ENCODE peak calls at places on chromosome 7, in five cellular contexts. Q is PC-9, F is omental fat pad, E is fibroblast of lung, G is body of pancreas. C is an unnamed sample.
A peak's percentile ranks its signal among the peaks of the same experiment; 100 is the strongest.

GRCh38 chr7:100119701-100120517 is 475 bp downstream of the CNPY4 start:
- DNase-seq in Q (no peak), F (no peak), E (peak; percentile 51), G (peak; percentile 55), C (peak; percentile 67)

GRCh38 chr7:139741813-139742344 is 35.9 kb downstream of the HIPK2 start:
- DNase-seq in Q (no peak), F (no peak), E (no peak), G (no peak), C (no peak)

GRCh38 chr7:80773787-80774508 is 135.5 kb downstream of the CD36 start:
- DNase-seq in Q (no peak), F (no peak), E (no peak), G (no peak), C (no peak)

GRCh38 chr7:57403601-57404342 is 46.2 kb upstream of the ZNF716 start:
- DNase-seq in Q (no peak), F (no peak), E (no peak), G (peak; percentile 76), C (no peak)

GRCh38 chr7:129017264-129017663 is 37.6 kb downstream of the TNPO3 start:
- DNase-seq in Q (no peak), F (no peak), E (no peak), G (no peak), C (no peak)

GRCh38 chr7:151448261-151449252 is 8.6 kb upstream of the CRYGN start:
- DNase-seq in Q (peak; percentile 43), F (peak; percentile 62), E (peak; percentile 49), G (peak; percentile 76), C (peak; percentile 76)

GRCh38 chr7:132782777-132783633 is 206.7 kb upstream of the PLXNA4 start:
- DNase-seq in Q (no peak), F (no peak), E (peak; percentile 99), G (no peak), C (no peak)

GRCh38 chr7:78215199-78215598 is 416.6 kb downstream of the PHTF2 start:
- DNase-seq in Q (no peak), F (no peak), E (no peak), G (no peak), C (no peak)

GRCh38 chr7:68929712-68930395 is 668.4 kb upstream of the AUTS2 start:
- DNase-seq in Q (no peak), F (no peak), E (peak; percentile 79), G (no peak), C (no peak)

GRCh38 chr7:288671-289101 is 1.3 kb upstream of the FOXL3 start:
- DNase-seq in Q (no peak), F (no peak), E (no peak), G (no peak), C (no peak)

GRCh38 chr7:43114451-43114765 is 2.0 kb downstream of the HECW1 start:
- DNase-seq in Q (no peak), F (no peak), E (no peak), G (no peak), C (no peak)

GRCh38 chr7:49367072-49367471 is 406.4 kb upstream of the VWC2 start:
- DNase-seq in Q (peak; percentile 8), F (no peak), E (no peak), G (no peak), C (no peak)

GRCh38 chr7:158818325-158819213 is 10.7 kb downstream of the ESYT2 start:
- DNase-seq in Q (peak; percentile 100), F (peak; percentile 62), E (peak; percentile 98), G (peak; percentile 80), C (peak; percentile 64)

GRCh38 chr7:130421685-130422084 is 19.1 kb downstream of the CEP41 start:
- DNase-seq in Q (no peak), F (no peak), E (peak; percentile 70), G (no peak), C (no peak)

GRCh38 chr7:91929463-91929862 is 11.2 kb upstream of the AKAP9 start:
- DNase-seq in Q (no peak), F (no peak), E (no peak), G (no peak), C (no peak)

GRCh38 chr7:142711722-142712616 is 37.3 kb upstream of the PRSS1 start:
- DNase-seq in Q (peak; percentile 54), F (no peak), E (peak; percentile 25), G (peak; percentile 73), C (peak; percentile 4)

GRCh38 chr7:66460921-66461361 is 167.7 kb upstream of the KCTD7 start:
- DNase-seq in Q (no peak), F (no peak), E (no peak), G (no peak), C (no peak)

GRCh38 chr7:6248581-6248980 is 23.8 kb downstream of the CYTH3 start:
- DNase-seq in Q (no peak), F (no peak), E (peak; percentile 86), G (no peak), C (no peak)

GRCh38 chr7:98266840-98267239 is 14.6 kb upstream of the BRI3 start:
- DNase-seq in Q (no peak), F (no peak), E (no peak), G (peak; percentile 47), C (no peak)

GRCh38 chr7:23490357-23491131 is 20.3 kb upstream of the IGF2BP3 start:
- DNase-seq in Q (no peak), F (no peak), E (peak; percentile 25), G (peak; percentile 35), C (no peak)

GRCh38 chr7:52260046-52260665 is 775.3 kb upstream of the POM121L12 start:
- DNase-seq in Q (no peak), F (no peak), E (no peak), G (no peak), C (no peak)
- TF ChIP-seq CTCF in Q (peak; percentile 55), F (no peak), E (no peak), G (peak; percentile 7), C (no peak)

DNA sequence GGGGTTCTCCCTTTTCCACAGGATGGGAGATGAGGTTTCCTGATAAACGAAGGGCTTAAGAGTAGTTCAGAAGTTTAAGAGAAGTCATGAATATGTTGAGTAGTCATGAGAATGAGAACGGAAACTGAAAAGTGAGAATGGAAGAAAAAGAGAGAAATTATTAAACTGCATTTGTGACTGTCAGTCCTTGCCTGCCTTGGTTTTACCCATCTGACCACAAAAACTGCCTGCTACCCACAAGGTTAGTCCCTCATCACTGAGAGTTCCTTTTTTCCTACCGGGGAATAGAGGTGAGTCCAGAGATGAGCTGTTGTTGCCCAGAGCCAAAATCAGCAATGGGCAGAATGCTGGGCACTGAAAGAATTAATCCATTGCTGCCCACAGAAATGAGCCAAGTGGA is 174.1 kb upstream of the BET1 start:
- DNase-seq in Q (no peak), F (no peak), E (no peak), G (no peak), C (no peak)
- TF ChIP-seq CTCF in Q (no peak), F (no peak), E (no peak), G (no peak), C (no peak)

DNA sequence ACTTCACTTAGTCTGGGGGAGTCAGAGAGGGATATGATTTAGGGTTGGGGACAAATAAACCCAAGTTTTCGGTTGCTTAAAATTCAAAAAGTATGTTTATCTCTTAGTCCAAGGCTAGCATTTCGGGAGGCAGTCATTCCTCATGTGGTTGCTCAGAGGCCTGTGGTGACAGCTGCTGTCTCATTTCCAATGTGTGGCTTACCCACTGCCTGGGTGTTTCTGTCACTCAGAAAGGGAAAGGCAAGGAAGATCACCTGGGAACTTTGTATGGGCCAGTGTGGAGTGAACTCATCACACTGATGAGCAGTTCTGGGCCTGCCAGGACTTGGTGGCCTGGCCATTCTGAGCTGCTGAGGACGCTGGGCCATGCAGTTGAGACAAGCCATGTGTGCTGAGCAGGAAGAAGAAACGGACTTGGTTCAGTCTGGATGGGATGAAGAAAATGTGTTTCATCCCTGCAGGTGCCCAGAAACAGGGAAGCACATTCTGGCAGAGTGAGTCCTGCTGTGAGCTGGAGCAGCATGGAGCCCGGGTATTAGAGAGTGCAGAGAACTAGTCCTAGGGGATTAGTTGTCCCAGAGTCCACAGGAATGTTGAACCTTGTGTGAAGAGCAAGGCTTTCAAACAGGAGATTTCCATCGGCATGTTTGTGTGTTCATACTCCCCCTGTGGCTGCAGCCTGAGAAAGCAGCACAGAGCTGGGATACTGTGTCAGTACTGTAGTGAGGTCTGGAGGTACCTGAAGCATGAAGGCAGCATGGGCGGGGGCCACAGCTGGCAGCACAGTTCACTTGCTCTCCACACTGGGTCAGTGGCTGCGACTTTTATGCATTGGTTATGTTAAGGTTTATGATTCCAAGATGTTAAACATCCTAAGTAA is 211.1 kb upstream of the IGFBP3 start:
- DNase-seq in Q (no peak), F (no peak), E (no peak), G (no peak), C (peak; percentile 42)
- TF ChIP-seq CTCF in Q (peak; percentile 31), F (no peak), E (peak; percentile 26), G (no peak), C (no peak)

DNA sequence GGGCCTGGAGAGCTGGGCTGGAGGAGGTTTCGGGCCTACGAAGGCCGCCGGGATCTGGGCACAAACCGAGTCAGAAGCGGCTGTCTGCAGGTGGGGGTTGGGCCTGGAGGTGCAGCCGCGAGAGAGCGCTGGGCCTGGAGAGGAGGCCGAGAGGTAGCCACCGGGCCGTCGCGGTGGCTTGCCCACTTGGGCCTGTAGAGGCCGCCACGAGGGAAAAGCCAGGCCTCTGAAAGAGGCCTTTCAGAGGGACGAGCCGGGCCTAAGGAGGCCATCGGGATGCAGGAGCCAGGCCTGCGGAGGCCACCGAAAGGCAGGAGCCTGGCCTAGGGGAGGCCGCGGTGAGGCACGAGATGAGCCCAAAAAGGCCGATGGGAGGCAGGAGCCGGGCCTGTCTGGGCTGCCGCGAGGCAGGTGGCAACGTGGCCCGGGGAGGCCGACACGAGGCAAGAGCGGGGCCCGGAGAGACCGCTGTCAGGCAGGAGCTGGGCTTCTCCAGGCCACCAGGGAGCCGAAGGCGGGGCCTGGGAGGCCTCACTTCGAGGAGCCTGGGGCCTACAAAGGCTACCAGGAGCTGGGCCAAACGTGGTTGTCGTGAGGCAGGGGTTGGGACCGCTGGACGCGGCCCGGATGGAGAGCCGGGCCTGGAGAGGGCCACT is 25.6 kb downstream of the MDH2 start:
- DNase-seq in Q (no peak), F (no peak), E (no peak), G (no peak), C (no peak)
- TF ChIP-seq CTCF in Q (no peak), F (no peak), E (no peak), G (no peak), C (no peak)

DNA sequence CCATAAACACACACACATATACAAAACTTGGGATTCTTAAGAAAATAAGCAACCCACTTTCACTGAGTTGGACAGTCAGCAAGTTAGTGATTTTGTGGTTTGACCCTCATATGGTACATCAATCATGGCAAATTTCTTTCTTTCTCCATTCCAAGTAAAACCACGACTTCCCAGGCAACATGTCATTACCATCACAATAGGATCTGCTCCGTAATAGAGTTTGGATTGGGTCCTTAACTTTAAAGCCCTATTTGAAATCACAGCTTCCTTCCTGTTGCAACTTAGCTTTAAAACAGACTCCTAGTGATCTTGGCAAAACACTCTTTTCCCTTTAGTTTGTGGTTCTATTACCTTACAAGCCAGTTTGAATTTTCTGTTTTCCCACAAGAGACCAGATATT is 483.6 kb downstream of the INHBA start:
- DNase-seq in Q (no peak), F (no peak), E (peak; percentile 90), G (no peak), C (no peak)
- TF ChIP-seq CTCF in Q (no peak), F (no peak), E (no peak), G (no peak), C (no peak)

GRCh38 chr7:33769930-33770329 is 135.4 kb upstream of the BMPER start:
- DNase-seq in Q (no peak), F (no peak), E (no peak), G (no peak), C (no peak)
- TF ChIP-seq CTCF in Q (no peak), F (no peak), E (no peak), G (no peak), C (no peak)

GRCh38 chr7:15628876-15629275 is 57.6 kb downstream of the MEOX2 start:
- DNase-seq in Q (no peak), F (no peak), E (peak; percentile 23), G (no peak), C (no peak)
- TF ChIP-seq CTCF in Q (no peak), F (no peak), E (no peak), G (no peak), C (no peak)

C was measured in nephron progenitor cell.